ENCODE peak calls at places on chromosomes 16 and 17, in six cellular contexts. P, D, X, Y, U and I are unnamed samples.

GRCh38 chr17:1399366-1399678 is 700 bp downstream of the YWHAE start:
- DNase-seq in P (no peak), D (no peak), X (peak), Y (no peak), U (no peak), I (peak)

GRCh38 chr16:58409316-58409973 is 17.2 kb downstream of the GINS3 start:
- DNase-seq in P (no peak), D (no peak), X (peak), Y (peak), U (no peak), I (no peak)

GRCh38 chr17:57669671-57670529 is 75.2 kb downstream of the CCDC182 start:
- DNase-seq in P (no peak), D (no peak), X (no peak), Y (no peak), U (no peak), I (no peak)

GRCh38 chr17:1203967-1204291 is 24.1 kb upstream of the ABR start:
- DNase-seq in P (no peak), D (no peak), X (no peak), Y (no peak), U (no peak), I (no peak)

GRCh38 chr17:76540381-76541300 is 797 bp downstream of the PRCD start:
- DNase-seq in P (no peak), D (no peak), X (peak), Y (peak), U (peak), I (peak)

GRCh38 chr16:13391337-13391736 is 489.9 kb downstream of the SHISA9 start:
- DNase-seq in P (no peak), D (no peak), X (no peak), Y (no peak), U (no peak), I (no peak)

GRCh38 chr16:81549547-81550411 is 105.2 kb downstream of the CMIP start:
- DNase-seq in P (no peak), D (no peak), X (no peak), Y (no peak), U (no peak), I (no peak)

GRCh38 chr17:63995626-63996025 is 2.5 kb upstream of the PRR29 start:
- DNase-seq in P (no peak), D (no peak), X (no peak), Y (peak), U (no peak), I (no peak)

GRCh38 chr16:78770353-78771091 is 671.1 kb downstream of the WWOX start:
- DNase-seq in P (no peak), D (peak), X (peak), Y (peak), U (peak), I (peak)

GRCh38 chr17:44788139-44788538 is 29.4 kb downstream of the ADAM11 start:
- DNase-seq in P (no peak), D (no peak), X (no peak), Y (peak), U (no peak), I (no peak)